ENCODE peak calls at places on chromosomes 13 and 19, in six cellular contexts. N is AG04450, M is esophagus muscularis mucosa, O is body of pancreas, C is lung, J is GM23338. H is an unnamed sample.

GRCh38 chr19:48638831-48639381 is 1.7 kb upstream of the DBP start:
- DNase-seq in N (no peak), M (no peak), O (peak), C (no peak), J (peak), H (no peak)

GRCh38 chr19:54158812-54159351 is 639 bp downstream of the LENG1 start:
- DNase-seq in N (no peak), M (no peak), O (no peak), C (no peak), J (no peak), H (no peak)

GRCh38 chr19:15836595-15837398 is 21.3 kb upstream of the OR10H1 start:
- DNase-seq in N (peak), M (peak), O (peak), C (peak), J (no peak), H (peak)

GRCh38 chr19:9883231-9883758 is 48.2 kb downstream of the PIN1 start:
- DNase-seq in N (no peak), M (no peak), O (no peak), C (no peak), J (peak), H (no peak)

GRCh38 chr19:11581740-11582139 is 4.3 kb upstream of the ACP5 start:
- DNase-seq in N (no peak), M (no peak), O (no peak), C (no peak), J (no peak), H (no peak)

GRCh38 chr19:51726049-51726448 is 2.3 kb upstream of the HAS1 start:
- DNase-seq in N (no peak), M (no peak), O (no peak), C (no peak), J (peak), H (no peak)

GRCh38 chr13:41231786-41232185 is 31.6 kb downstream of the MTRF1 start:
- DNase-seq in N (no peak), M (no peak), O (peak), C (peak), J (no peak), H (no peak)

GRCh38 chr13:73481265-73481664 is 422.5 kb downstream of the KLF5 start:
- DNase-seq in N (no peak), M (no peak), O (no peak), C (no peak), J (no peak), H (no peak)

GRCh38 chr19:17070421-17070820 is 4.8 kb downstream of the HAUS8 start:
- DNase-seq in N (no peak), M (no peak), O (no peak), C (no peak), J (no peak), H (no peak)

GRCh38 chr13:75762066-75762937 is 126.2 kb downstream of the LMO7 start:
- DNase-seq in N (no peak), M (no peak), O (no peak), C (peak), J (no peak), H (no peak)

GRCh38 chr13:101149735-101150380 is 266.4 kb downstream of the NALCN start:
- DNase-seq in N (peak), M (no peak), O (no peak), C (no peak), J (peak), H (no peak)

GRCh38 chr13:113061796-113062425 is 43.7 kb upstream of the F7 start:
- DNase-seq in N (no peak), M (no peak), O (no peak), C (no peak), J (no peak), H (no peak)

GRCh38 chr19:7699422-7700127 is 2.4 kb downstream of the FCER2 start:
- DNase-seq in N (no peak), M (no peak), O (no peak), C (no peak), J (no peak), H (no peak)

GRCh38 chr13:60745343-60745742 is 348.3 kb downstream of the TDRD3 start:
- DNase-seq in N (no peak), M (no peak), O (no peak), C (no peak), J (no peak), H (no peak)

GRCh38 chr19:18839465-18840287 is 7.9 kb downstream of the UPF1 start:
- DNase-seq in N (no peak), M (no peak), O (no peak), C (no peak), J (peak), H (no peak)

GRCh38 chr13:91907398-91907797 is 509.0 kb downstream of the GPC5 start:
- DNase-seq in N (no peak), M (no peak), O (no peak), C (no peak), J (no peak), H (no peak)

GRCh38 chr13:59061621-59062020 is 1102.1 kb downstream of the DIAPH3 start:
- DNase-seq in N (no peak), M (no peak), O (no peak), C (no peak), J (no peak), H (no peak)

GRCh38 chr13:85652536-85652935 is 146.7 kb downstream of the SLITRK6 start:
- DNase-seq in N (no peak), M (no peak), O (no peak), C (no peak), J (no peak), H (no peak)

GRCh38 chr13:85654227-85654626 is 145.0 kb downstream of the SLITRK6 start:
- DNase-seq in N (no peak), M (no peak), O (no peak), C (no peak), J (no peak), H (no peak)

GRCh38 chr13:85650613-85651012 is 148.6 kb downstream of the SLITRK6 start:
- DNase-seq in N (no peak), M (no peak), O (no peak), C (no peak), J (peak), H (no peak)

GRCh38 chr13:85653681-85654080 is 145.5 kb downstream of the SLITRK6 start:
- DNase-seq in N (no peak), M (no peak), O (no peak), C (no peak), J (no peak), H (no peak)

GRCh38 chr13:85651440-85651839 is 147.8 kb downstream of the SLITRK6 start:
- DNase-seq in N (no peak), M (no peak), O (no peak), C (no peak), J (no peak), H (no peak)
- H3K4me3 ChIP-seq in N (no peak), M (no peak), O (no peak), C (no peak), J (no peak), H (no peak)

DNA sequence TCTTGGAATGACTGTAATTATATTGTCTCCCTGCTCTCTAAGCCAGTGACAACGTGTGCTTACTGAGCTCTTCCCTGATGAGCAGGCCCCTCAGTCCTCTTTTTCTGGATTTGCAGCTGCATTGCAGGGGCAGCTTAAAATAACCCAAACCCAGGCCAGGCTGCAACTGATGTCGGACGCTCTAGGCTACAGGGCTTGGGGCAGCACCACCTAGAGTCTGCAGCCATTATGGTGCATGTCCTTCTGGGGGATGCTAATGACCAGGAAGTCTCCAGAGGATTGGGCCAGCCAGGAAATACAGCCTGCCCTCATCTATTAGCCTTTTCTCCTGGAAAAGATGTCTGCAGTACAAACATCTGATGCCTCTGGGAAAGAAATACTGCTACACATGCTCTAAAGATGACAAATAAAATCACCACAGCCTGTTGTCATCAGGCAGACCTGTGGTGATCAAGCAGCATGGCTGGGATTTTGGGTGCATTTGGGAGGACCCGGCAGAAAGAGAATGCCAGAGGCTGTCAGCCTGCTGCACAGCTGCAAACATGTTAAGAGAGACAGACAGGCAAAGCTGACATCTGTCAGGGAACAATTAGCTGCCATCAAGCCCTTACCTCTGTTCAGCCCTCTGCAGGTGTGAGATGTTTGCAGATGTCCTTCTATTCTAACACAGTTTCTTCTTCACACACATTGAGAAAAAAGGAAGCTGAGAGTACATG is 51.8 kb downstream of the CCDC70 start:
- DNase-seq in N (no peak), M (no peak), O (no peak), C (no peak), J (peak), H (no peak)
- TF ChIP-seq CTCF in N (no peak), M (no peak), O (no peak), C (no peak), J (peak), H (no peak)

GRCh38 chr13:114148521-114148855 is 16.1 kb upstream of the RASA3 start:
- DNase-seq in N (no peak), M (no peak), O (peak), C (no peak), J (no peak), H (no peak)
- H3K4me3 ChIP-seq in N (no peak), M (no peak), O (no peak), C (no peak), J (no peak), H (no peak)

DNA sequence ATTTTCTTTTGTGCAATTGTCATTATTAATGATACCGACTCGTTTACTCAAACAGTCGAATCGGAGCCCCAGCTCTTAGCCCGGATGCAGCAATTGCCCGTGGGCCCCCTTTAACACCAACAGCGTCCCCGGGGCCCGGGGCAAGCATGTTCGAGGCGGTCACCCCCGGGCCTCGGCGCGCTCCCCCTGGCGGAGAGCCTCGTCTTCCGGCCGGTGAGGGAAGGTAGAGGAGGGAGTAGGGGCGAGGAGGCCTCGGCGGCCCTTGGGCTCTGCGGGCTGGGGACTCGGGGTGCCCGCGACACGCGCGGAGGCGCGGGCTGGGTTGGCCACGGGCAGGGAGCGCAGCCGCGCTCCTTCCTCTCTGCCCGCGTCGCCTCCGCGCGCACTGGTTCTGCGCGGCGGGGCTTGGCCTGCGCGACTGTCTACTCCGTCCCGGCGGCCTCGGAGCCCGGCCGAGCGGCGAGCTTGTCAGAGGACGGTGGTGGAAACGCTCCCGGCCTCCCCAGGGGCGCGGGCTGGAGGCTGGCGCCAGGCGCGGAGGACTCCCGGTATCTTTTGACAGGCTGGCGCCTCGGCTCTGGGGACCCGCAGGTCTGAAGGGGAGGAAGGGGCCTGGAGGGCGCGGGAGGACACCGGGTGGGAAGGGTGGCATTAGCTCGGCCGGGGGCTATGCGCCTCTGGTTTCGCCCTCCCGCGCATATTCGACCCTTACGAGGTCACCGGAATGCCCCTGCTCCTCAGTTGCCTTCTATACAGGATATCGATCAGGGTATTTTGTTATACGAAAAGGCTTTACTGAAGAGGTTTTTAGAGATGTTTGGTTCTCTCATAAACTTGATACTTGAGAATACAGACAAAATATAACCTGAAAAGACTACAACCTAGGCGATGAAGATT is 1.5 kb downstream of the BIVM start:
- DNase-seq in N (peak), M (peak), O (peak), C (peak), J (peak), H (no peak)
- TF ChIP-seq CTCF in N (peak), M (peak), O (peak), C (peak), J (peak), H (peak)

H was measured in epithelial cell of proximal tubule.